ENCODE peak calls at places on chromosome 17, in seven cellular contexts. I is spleen, P is heart right ventricle, B is breast epithelium, O is neural progenitor cell, Y is colonic mucosa, G is body of pancreas. K is an unnamed sample. For H3K4me1, the result is how much of the 10 kb centered on the place peaks cover.

GRCh38 chr17:41919840-41920579 is 1.3 kb upstream of the ACLY start:
- DNase-seq in I (peak), P (no peak), B (no peak), O (no peak), Y (peak), G (no peak), K (peak)

GRCh38 chr17:72977768-72978417 is 114.6 kb downstream of the SLC39A11 start:
- DNase-seq in I (no peak), P (no peak), B (no peak), O (no peak), Y (no peak), G (peak), K (no peak)

GRCh38 chr17:63337579-63337978 is 108.5 kb downstream of the CYB561 start:
- DNase-seq in I (no peak), P (no peak), B (no peak), O (no peak), Y (no peak), G (no peak), K (no peak)

GRCh38 chr17:34045990-34046389 is 209.1 kb upstream of the CCL2 start:
- DNase-seq in I (no peak), P (no peak), B (no peak), O (no peak), Y (no peak), G (no peak), K (no peak)

GRCh38 chr17:6815775-6816174 is 15.8 kb downstream of the TEKT1 start:
- DNase-seq in I (no peak), P (no peak), B (no peak), O (no peak), Y (no peak), G (no peak), K (no peak)

GRCh38 chr17:36940313-36941264 is 3.3 kb downstream of the LHX1 start:
- DNase-seq in I (no peak), P (no peak), B (no peak), O (peak), Y (no peak), G (no peak), K (no peak)

GRCh38 chr17:71327376-71328059 is 793.3 kb upstream of the SOX9 start:
- DNase-seq in I (no peak), P (no peak), B (no peak), O (no peak), Y (no peak), G (no peak), K (no peak)

GRCh38 chr17:75498726-75499213 is 16.6 kb downstream of the CASKIN2 start:
- DNase-seq in I (peak), P (no peak), B (no peak), O (no peak), Y (no peak), G (no peak), K (no peak)

GRCh38 chr17:11922634-11923033 is 74.6 kb downstream of the ZNF18 start:
- DNase-seq in I (no peak), P (no peak), B (no peak), O (no peak), Y (no peak), G (no peak), K (no peak)

GRCh38 chr17:31190351-31190750 is 95.6 kb downstream of the NF1 start:
- DNase-seq in I (no peak), P (no peak), B (no peak), O (no peak), Y (no peak), G (no peak), K (no peak)

GRCh38 chr17:4545217-4545951 is 9.8 kb downstream of the MYBBP1A start:
- DNase-seq in I (peak), P (no peak), B (no peak), O (no peak), Y (no peak), G (no peak), K (no peak)

GRCh38 chr17:74921045-74921681 is 1.9 kb downstream of the USH1G start:
- DNase-seq in I (no peak), P (no peak), B (no peak), O (no peak), Y (no peak), G (no peak), K (no peak)

GRCh38 chr17:19010729-19011505 is 6.4 kb upstream of the FAM83G start:
- DNase-seq in I (peak), P (no peak), B (no peak), O (no peak), Y (peak), G (no peak), K (peak)

GRCh38 chr17:63116967-63117366 is 150.9 kb downstream of the TANC2 start:
- DNase-seq in I (no peak), P (no peak), B (no peak), O (peak), Y (no peak), G (peak), K (no peak)

GRCh38 chr17:17445925-17446665 is 30.7 kb upstream of the MED9 start:
- DNase-seq in I (no peak), P (peak), B (peak), O (no peak), Y (peak), G (peak), K (no peak)

GRCh38 chr17:73706858-73707257 is 62.6 kb upstream of the SDK2 start:
- DNase-seq in I (no peak), P (no peak), B (no peak), O (no peak), Y (no peak), G (no peak), K (no peak)

GRCh38 chr17:81391964-81392908 is 3.0 kb upstream of the BAHCC1 start:
- DNase-seq in I (no peak), P (no peak), B (no peak), O (no peak), Y (no peak), G (peak), K (no peak)

GRCh38 chr17:80133626-80133970 is 13.3 kb downstream of the EIF4A3 start:
- DNase-seq in I (no peak), P (no peak), B (no peak), O (no peak), Y (no peak), G (no peak), K (no peak)

GRCh38 chr17:36697907-36698526 is 96.6 kb downstream of the MRM1 start:
- DNase-seq in I (no peak), P (no peak), B (no peak), O (peak), Y (no peak), G (no peak), K (no peak)

GRCh38 chr17:58318627-58319180 is 9.9 kb downstream of the TSPOAP1 start:
- DNase-seq in I (peak), P (no peak), B (no peak), O (no peak), Y (no peak), G (no peak), K (no peak)
- H3K4me1 ChIP-seq in I (under half), P (under half), B (under half), O (under half), Y (under half), G (under half), K (under half)

GRCh38 chr17:13004336-13004735 is 13.5 kb downstream of the ELAC2 start:
- DNase-seq in I (no peak), P (no peak), B (no peak), O (no peak), Y (no peak), G (no peak), K (no peak)

GRCh38 chr17:13003454-13003851 is 14.4 kb downstream of the ELAC2 start:
- DNase-seq in I (peak), P (no peak), B (no peak), O (no peak), Y (no peak), G (no peak), K (no peak)

GRCh38 chr17:13002761-13003453 is 14.9 kb downstream of the ELAC2 start:
- DNase-seq in I (no peak), P (peak), B (peak), O (peak), Y (peak), G (peak), K (no peak)

GRCh38 chr17:13003927-13004326 is 13.9 kb downstream of the ELAC2 start:
- DNase-seq in I (no peak), P (no peak), B (no peak), O (no peak), Y (no peak), G (no peak), K (no peak)

DNA sequence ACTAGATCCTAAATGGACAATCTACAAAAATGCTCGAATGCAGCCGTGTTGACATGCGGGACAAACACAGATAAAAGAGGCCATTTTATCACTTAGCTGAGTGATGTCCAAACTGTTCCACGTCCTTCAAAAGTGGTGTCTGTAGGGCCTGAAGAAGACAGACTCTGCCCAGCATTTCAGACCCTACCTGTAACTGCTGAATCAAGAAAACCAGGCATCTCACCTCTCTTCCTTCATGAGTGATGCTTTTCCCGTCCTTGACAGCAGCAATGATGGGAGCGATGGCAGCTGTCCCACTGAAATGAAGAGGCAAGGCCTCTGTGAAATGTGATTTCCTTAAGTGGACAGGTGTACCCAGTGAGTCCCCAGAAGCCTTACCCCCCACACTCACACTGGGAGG is 12.3 kb downstream of the ELAC2 start:
- DNase-seq in I (peak), P (no peak), B (no peak), O (no peak), Y (no peak), G (no peak), K (no peak)
- TF ChIP-seq CTCF in I (no peak), P (no peak), B (no peak), O (no peak), Y (no peak), G (no peak), K (no peak)

GRCh38 chr17:29070308-29070707 is 27.4 kb downstream of the PIPOX start:
- DNase-seq in I (no peak), P (no peak), B (no peak), O (peak), Y (no peak), G (no peak), K (no peak)
- H3K4me1 ChIP-seq in I (under half), P (under half), B (under half), O (under half), Y (under half), G (under half), K (under half)

GRCh38 chr17:43907425-43907981 is at the start of gene MPP2:
- DNase-seq in I (peak), P (peak), B (peak), O (peak), Y (peak), G (peak), K (peak)
- TF ChIP-seq CTCF in I (no peak), P (no peak), B (no peak), O (peak), Y (no peak), G (peak), K (no peak)

GRCh38 chr17:28554565-28554964 is 2.1 kb upstream of the UNC119 start:
- DNase-seq in I (no peak), P (no peak), B (no peak), O (no peak), Y (no peak), G (no peak), K (no peak)

GRCh38 chr17:28553000-28553505 is 629 bp upstream of the UNC119 start:
- DNase-seq in I (peak), P (no peak), B (no peak), O (no peak), Y (no peak), G (no peak), K (no peak)

GRCh38 chr17:28551421-28552186 is 820 bp downstream of the UNC119 start:
- DNase-seq in I (peak), P (no peak), B (no peak), O (peak), Y (no peak), G (peak), K (peak)

GRCh38 chr17:28550858-28551257 is 1.6 kb downstream of the UNC119 start:
- DNase-seq in I (peak), P (no peak), B (no peak), O (no peak), Y (no peak), G (no peak), K (no peak)

GRCh38 chr17:28552201-28552999 is at the start of gene UNC119:
- DNase-seq in I (peak), P (peak), B (peak), O (peak), Y (peak), G (peak), K (peak)
- H3K4me1 ChIP-seq in I (half or more), P (under half), B (under half), O (under half), Y (under half), G (under half), K (under half)

GRCh38 chr17:8792646-8793045 is 6.5 kb downstream of the MFSD6L start:
- DNase-seq in I (no peak), P (no peak), B (no peak), O (no peak), Y (no peak), G (no peak), K (no peak)

GRCh38 chr17:8791910-8792270 is 7.3 kb downstream of the MFSD6L start:
- DNase-seq in I (no peak), P (no peak), B (no peak), O (no peak), Y (no peak), G (no peak), K (no peak)

GRCh38 chr17:8793649-8794048 is 5.5 kb downstream of the MFSD6L start:
- DNase-seq in I (no peak), P (no peak), B (no peak), O (no peak), Y (no peak), G (no peak), K (no peak)

GRCh38 chr17:8789743-8790142 is 9.4 kb downstream of the MFSD6L start:
- DNase-seq in I (no peak), P (no peak), B (no peak), O (no peak), Y (no peak), G (no peak), K (no peak)

DNA sequence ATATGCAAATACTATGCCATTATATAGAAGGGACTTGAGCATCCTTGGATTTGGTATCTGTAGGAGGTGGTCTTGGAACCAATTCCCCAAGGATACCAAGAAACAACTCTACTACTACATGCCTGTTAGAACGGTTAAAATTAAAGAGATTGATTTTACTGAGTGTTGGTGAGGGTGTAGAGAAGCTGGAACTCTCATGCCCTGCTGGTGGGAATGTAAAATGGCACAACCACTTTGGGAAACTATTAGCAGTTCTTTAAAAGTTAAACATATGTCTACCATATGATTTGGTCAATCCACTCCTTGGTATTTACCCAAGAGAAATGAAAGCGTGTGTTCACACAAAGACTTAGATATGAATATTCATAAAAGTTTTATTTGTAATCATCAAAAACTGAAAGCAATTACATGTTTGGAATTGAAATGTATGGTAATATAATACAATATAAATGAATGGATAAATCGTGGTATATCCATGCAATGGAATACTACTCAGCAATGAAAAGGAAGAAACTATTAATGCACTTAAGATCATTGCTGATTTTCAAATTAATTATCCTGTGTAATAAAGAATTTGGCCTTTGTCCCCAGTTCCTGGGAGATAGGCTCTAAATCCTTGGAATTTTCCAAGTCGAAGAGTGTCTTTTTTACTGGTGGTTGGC is 7.8 kb downstream of the MFSD6L start:
- DNase-seq in I (no peak), P (no peak), B (no peak), O (no peak), Y (no peak), G (no peak), K (no peak)
- TF ChIP-seq CTCF in I (no peak), P (no peak), B (no peak), O (peak), Y (no peak), G (no peak), K (no peak)

K was measured in mucosa of descending colon.